ENCODE peak calls at places on chromosomes 4 and X, in seven cellular contexts. Y is germinal center; M is left lobe of liver; X is activated CD8-positive, alpha-beta memory T cell treated with anti-CD3 and anti-CD28 coated beads for 48 hours; O is NCI-H748 treated with DMSO at 0.1 percent for 48 hours; F is GM12865; J is hypothalamus. N is an unnamed sample.

GRCh38 chr4:10114147-10114546 is 2.5 kb downstream of the WDR1 start:
- DNase-seq in Y (no peak), M (no peak), X (no peak), O (no peak), F (no peak), J (no peak), N (no peak)

GRCh38 chr4:135240796-135241195 is 1039.2 kb upstream of the PABPC4L start:
- DNase-seq in Y (no peak), M (no peak), X (no peak), O (no peak), F (no peak), J (no peak), N (no peak)

GRCh38 chr4:88003261-88003660 is 4.2 kb upstream of the PKD2 start:
- DNase-seq in Y (no peak), M (no peak), X (no peak), O (no peak), F (no peak), J (no peak), N (no peak)

GRCh38 chr4:83875437-83875836 is 339.5 kb downstream of the GPAT3 start:
- DNase-seq in Y (no peak), M (no peak), X (no peak), O (no peak), F (no peak), J (no peak), N (no peak)

GRCh38 chr4:166493828-166494432 is 620.9 kb downstream of the TLL1 start:
- DNase-seq in Y (no peak), M (no peak), X (no peak), O (no peak), F (peak), J (no peak), N (no peak)

GRCh38 chr4:144340931-144341330 is 200.4 kb upstream of the GYPA start:
- DNase-seq in Y (no peak), M (no peak), X (no peak), O (no peak), F (peak), J (no peak), N (no peak)

GRCh38 chr4:138669479-138670165 is 346.0 kb upstream of the NOCT start:
- DNase-seq in Y (no peak), M (no peak), X (no peak), O (no peak), F (peak), J (no peak), N (no peak)

GRCh38 chr4:15914291-15914690 is 24.2 kb downstream of the FGFBP1 start:
- DNase-seq in Y (no peak), M (no peak), X (no peak), O (no peak), F (no peak), J (no peak), N (no peak)

GRCh38 chrX:133414399-133415275 is 652 bp downstream of the GPC4 start:
- DNase-seq in Y (peak), M (no peak), X (no peak), O (no peak), F (no peak), J (peak), N (peak)

GRCh38 chr4:26410385-26411293 is 79.6 kb downstream of the CCKAR start:
- DNase-seq in Y (peak), M (no peak), X (no peak), O (peak), F (peak), J (no peak), N (no peak)

GRCh38 chr4:185840953-185841352 is 29.0 kb upstream of the SORBS2 start:
- DNase-seq in Y (no peak), M (no peak), X (no peak), O (no peak), F (no peak), J (no peak), N (no peak)

GRCh38 chr4:23366207-23366906 is 523.5 kb downstream of the PPARGC1A start:
- DNase-seq in Y (no peak), M (no peak), X (no peak), O (no peak), F (no peak), J (no peak), N (no peak)

GRCh38 chr4:156970501-156971167 is 965 bp downstream of the PDGFC start:
- DNase-seq in Y (no peak), M (peak), X (no peak), O (no peak), F (no peak), J (peak), N (no peak)

GRCh38 chr4:143186634-143187033 is 1.9 kb downstream of the USP38 start:
- DNase-seq in Y (no peak), M (no peak), X (no peak), O (no peak), F (peak), J (no peak), N (no peak)

GRCh38 chr4:73446336-73446938 is 10.4 kb downstream of the AFP start:
- DNase-seq in Y (peak), M (no peak), X (no peak), O (peak), F (peak), J (no peak), N (no peak)

GRCh38 chr4:58749206-58749605 is 1639.0 kb upstream of the IGFBP7 start:
- DNase-seq in Y (no peak), M (no peak), X (no peak), O (peak), F (no peak), J (no peak), N (no peak)

GRCh38 chrX:45774961-45775360 is 574.3 kb upstream of the DIPK2B start:
- DNase-seq in Y (no peak), M (no peak), X (no peak), O (no peak), F (no peak), J (no peak), N (no peak)